ENCODE peak calls at places on chromosomes 11 and 22, in nine cellular contexts. C, F, L, B, O, Z, W, G and H are unnamed samples.
A peak's percentile ranks its signal among the peaks of the same experiment; 100 is the strongest.

GRCh38 chr22:24968066-24968561 is 15.6 kb downstream of the KIAA1671 start:
- DNase-seq in C (no peak), F (no peak), L (peak; percentile 51), B (no peak), O (no peak), Z (no peak), W (no peak), G (no peak), H (no peak)

GRCh38 chr11:95364324-95365295 is 133.6 kb upstream of the SESN3 start:
- DNase-seq in C (peak; percentile 12), F (no peak), L (peak; percentile 66), B (no peak), O (no peak), Z (no peak), W (no peak), G (no peak), H (no peak)

GRCh38 chr11:22359295-22359694 is 21.1 kb downstream of the SLC17A6 start:
- DNase-seq in C (no peak), F (no peak), L (no peak), B (no peak), O (no peak), Z (no peak), W (no peak), G (no peak), H (no peak)

GRCh38 chr11:95925011-95925410 is 1.1 kb upstream of the MTMR2 start:
- DNase-seq in C (peak; percentile 40), F (no peak), L (peak; percentile 70), B (no peak), O (no peak), Z (no peak), W (no peak), G (no peak), H (no peak)

GRCh38 chr22:40247976-40248375 is 70.3 kb downstream of the TNRC6B start:
- DNase-seq in C (no peak), F (peak; percentile 42), L (no peak), B (peak; percentile 47), O (peak; percentile 44), Z (no peak), W (peak; percentile 29), G (no peak), H (no peak)

GRCh38 chr11:64152841-64153691 is 12.8 kb downstream of the MACROD1 start:
- DNase-seq in C (peak; percentile 31), F (peak; percentile 70), L (no peak), B (peak; percentile 56), O (peak; percentile 65), Z (peak; percentile 81), W (peak; percentile 43), G (peak; percentile 97), H (peak; percentile 96)

GRCh38 chr11:119751281-119752060 is 22.5 kb upstream of the NECTIN1 start:
- DNase-seq in C (no peak), F (no peak), L (no peak), B (no peak), O (no peak), Z (no peak), W (no peak), G (peak; percentile 76), H (peak; percentile 46)

GRCh38 chr22:44689173-44689572 is 12.8 kb upstream of the PRR5 start:
- DNase-seq in C (no peak), F (no peak), L (peak; percentile 61), B (no peak), O (no peak), Z (no peak), W (no peak), G (no peak), H (no peak)

GRCh38 chr22:30212996-30213441 is 33.5 kb downstream of the LIF start:
- DNase-seq in C (no peak), F (no peak), L (no peak), B (no peak), O (no peak), Z (no peak), W (no peak), G (no peak), H (no peak)

GRCh38 chr11:61075891-61076290 is 26.4 kb upstream of the CD5 start:
- DNase-seq in C (no peak), F (no peak), L (peak; percentile 70), B (no peak), O (no peak), Z (no peak), W (no peak), G (no peak), H (no peak)

GRCh38 chr11:113906038-113906437 is 1.4 kb downstream of the HTR3B start:
- DNase-seq in C (peak; percentile 8), F (no peak), L (peak; percentile 8), B (no peak), O (no peak), Z (no peak), W (no peak), G (no peak), H (no peak)

GRCh38 chr11:78806214-78807004 is 231.7 kb upstream of the NARS2 start:
- DNase-seq in C (no peak), F (no peak), L (no peak), B (no peak), O (no peak), Z (no peak), W (no peak), G (no peak), H (no peak)

GRCh38 chr11:37972691-37973090 is 1374.7 kb upstream of the RAG2 start:
- DNase-seq in C (no peak), F (no peak), L (peak; percentile 20), B (no peak), O (no peak), Z (no peak), W (no peak), G (no peak), H (no peak)

GRCh38 chr11:9260182-9261146 is 4.7 kb downstream of the DENND5A start:
- DNase-seq in C (no peak), F (no peak), L (no peak), B (peak; percentile 6), O (no peak), Z (no peak), W (no peak), G (no peak), H (no peak)

GRCh38 chr22:42333544-42333943 is 63.1 kb upstream of the TCF20 start:
- DNase-seq in C (no peak), F (no peak), L (no peak), B (no peak), O (no peak), Z (no peak), W (no peak), G (no peak), H (no peak)

GRCh38 chr22:40525250-40525884 is 111.2 kb downstream of the MRTFA start:
- DNase-seq in C (no peak), F (peak; percentile 72), L (no peak), B (peak; percentile 67), O (peak; percentile 73), Z (peak; percentile 49), W (peak; percentile 58), G (no peak), H (no peak)